ENCODE peak calls at places on chromosomes 4 and X, in six cellular contexts. U, A, W, I, R and P are unnamed samples.

GRCh38 chr4:22338806-22339205 is 177.1 kb downstream of the ADGRA3 start:
- DNase-seq in U (no peak), A (no peak), W (no peak), I (no peak), R (no peak), P (no peak)

GRCh38 chrX:120664081-120664480 is 34.2 kb upstream of the C1GALT1C1 start:
- DNase-seq in U (no peak), A (no peak), W (peak), I (peak), R (no peak), P (no peak)

GRCh38 chr4:109967798-109968520 is 55.3 kb downstream of the EGF start:
- DNase-seq in U (peak), A (no peak), W (peak), I (no peak), R (peak), P (no peak)

GRCh38 chr4:168859888-168860694 is 150.0 kb downstream of the CBR4 start:
- DNase-seq in U (peak), A (no peak), W (no peak), I (no peak), R (no peak), P (no peak)

GRCh38 chr4:160180206-160180605 is 1077.3 kb downstream of the RAPGEF2 start:
- DNase-seq in U (peak), A (no peak), W (peak), I (peak), R (no peak), P (no peak)

GRCh38 chr4:108433832-108434231 is 186.5 kb upstream of the RPL34 start:
- DNase-seq in U (peak), A (peak), W (peak), I (no peak), R (no peak), P (no peak)

GRCh38 chr4:7260569-7260968 is 68.2 kb downstream of the SORCS2 start:
- DNase-seq in U (no peak), A (no peak), W (no peak), I (no peak), R (no peak), P (no peak)

GRCh38 chr4:55438314-55438713 is 42.6 kb downstream of the TMEM165 start:
- DNase-seq in U (no peak), A (no peak), W (no peak), I (no peak), R (no peak), P (no peak)

GRCh38 chrX:47497274-47497673 is 14.3 kb upstream of the ZNF41 start:
- DNase-seq in U (no peak), A (no peak), W (peak), I (no peak), R (no peak), P (no peak)

GRCh38 chr4:3531306-3531886 is 826 bp downstream of the LRPAP1 start:
- DNase-seq in U (no peak), A (no peak), W (no peak), I (no peak), R (no peak), P (no peak)

GRCh38 chr4:789571-790465 is 36.1 kb downstream of the CPLX1 start:
- DNase-seq in U (no peak), A (no peak), W (no peak), I (no peak), R (no peak), P (no peak)

GRCh38 chr4:156388826-156389225 is 435.2 kb upstream of the CTSO start:
- DNase-seq in U (peak), A (no peak), W (peak), I (no peak), R (no peak), P (no peak)

DNA sequence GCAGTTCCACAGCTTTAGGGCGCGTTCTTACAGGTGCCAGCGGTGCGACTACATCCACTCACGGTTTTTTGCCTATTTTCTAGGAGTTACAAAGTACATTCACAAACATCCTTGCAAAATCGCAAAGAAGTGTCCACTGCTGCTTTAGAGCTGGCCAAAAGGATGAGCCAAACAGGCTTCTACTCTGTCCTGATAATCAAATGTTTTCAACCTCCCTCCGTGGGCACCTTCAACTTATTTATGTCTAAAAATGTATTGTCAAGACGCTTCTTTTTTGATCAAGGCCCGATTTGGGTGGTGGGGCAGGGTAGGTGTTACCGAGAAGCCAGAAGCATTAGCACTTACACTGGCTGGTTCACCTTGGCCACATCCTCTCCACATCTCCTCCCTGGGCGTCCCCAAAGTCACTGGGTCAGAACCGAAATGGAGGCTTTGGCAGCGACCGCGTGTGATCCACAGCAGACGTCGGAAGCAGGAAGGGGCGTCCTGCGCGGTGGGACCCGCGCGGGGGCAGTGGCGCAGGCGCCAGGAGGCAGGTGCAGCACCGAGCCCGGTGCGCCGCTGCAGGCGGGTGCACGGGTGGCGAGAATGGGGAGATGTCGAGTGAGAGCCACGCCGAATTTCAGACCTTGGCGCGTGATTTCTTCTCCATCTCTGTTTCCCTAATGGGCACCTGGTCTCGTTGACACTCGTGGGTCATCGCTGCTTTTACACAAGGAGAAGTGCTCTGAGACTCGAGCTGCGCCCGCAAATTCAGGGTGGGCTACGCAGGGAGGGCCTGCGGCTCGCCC is 16.9 kb downstream of the NKX3-2 start:
- DNase-seq in U (no peak), A (no peak), W (no peak), I (no peak), R (no peak), P (no peak)
- TF ChIP-seq EZH2 in U (peak), A (no peak), W (no peak), I (no peak), R (peak), P (no peak)

DNA sequence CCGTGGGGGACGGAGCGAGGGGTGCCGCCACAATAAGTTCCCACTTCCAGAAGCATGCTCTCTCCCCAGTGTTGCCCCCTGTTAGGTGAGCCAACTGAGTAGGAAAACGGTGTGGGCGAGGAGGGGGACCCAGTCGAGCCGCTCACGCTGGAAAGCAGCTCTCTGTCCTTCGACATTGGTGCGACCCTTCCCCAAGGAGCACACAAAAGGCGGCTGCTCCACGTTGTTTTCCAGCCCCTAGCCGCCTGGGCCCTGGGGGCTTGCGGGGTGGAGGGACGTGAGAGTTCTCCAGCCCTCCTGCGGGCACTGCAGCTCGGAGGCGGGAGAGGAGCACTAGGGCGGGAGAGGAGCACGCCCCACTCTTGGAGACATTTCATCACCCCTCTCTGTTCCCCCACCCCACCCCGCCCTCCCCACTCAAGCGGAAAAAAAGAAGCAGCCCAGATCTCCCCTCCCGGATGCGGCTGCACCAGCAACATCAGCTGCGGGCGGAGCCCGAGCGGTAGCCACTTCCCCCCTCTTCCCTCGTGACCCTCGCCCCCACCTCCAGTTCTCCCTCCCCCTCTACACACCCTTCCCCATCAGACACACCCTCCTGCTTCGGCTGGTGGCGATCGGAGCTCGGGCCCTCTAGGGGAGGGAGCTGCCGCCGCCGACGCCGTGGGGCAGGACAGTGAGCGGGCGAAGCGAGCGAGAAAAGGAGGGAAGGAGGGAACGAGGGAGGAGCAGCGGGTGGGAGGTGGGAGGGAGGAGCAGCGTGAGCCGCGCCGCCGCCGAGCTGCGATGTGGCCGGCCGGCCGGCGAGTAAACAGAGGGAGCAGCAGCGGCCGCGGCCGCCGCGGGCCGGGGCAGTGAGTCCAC is at the start of gene DOCK11:
- DNase-seq in U (peak), A (peak), W (peak), I (no peak), R (no peak), P (no peak)
- H3K4me3 ChIP-seq in U (peak), A (peak), W (peak), I (peak), R (peak), P (peak)

GRCh38 chr4:6201580-6202091 is 1.3 kb upstream of the JAKMIP1 start:
- DNase-seq in U (no peak), A (no peak), W (no peak), I (no peak), R (no peak), P (no peak)

GRCh38 chr4:6199344-6199921 is 916 bp downstream of the JAKMIP1 start:
- DNase-seq in U (peak), A (no peak), W (no peak), I (no peak), R (no peak), P (no peak)

GRCh38 chr4:6200922-6201362 is 593 bp upstream of the JAKMIP1 start:
- DNase-seq in U (no peak), A (no peak), W (peak), I (no peak), R (no peak), P (no peak)

GRCh38 chr4:6198768-6199343 is 1.5 kb downstream of the JAKMIP1 start:
- DNase-seq in U (no peak), A (no peak), W (no peak), I (no peak), R (no peak), P (no peak)

GRCh38 chr4:6200011-6200921 is at the start of gene JAKMIP1:
- DNase-seq in U (peak), A (no peak), W (peak), I (no peak), R (no peak), P (no peak)
- TF ChIP-seq EZH2 in U (no peak), A (no peak), W (no peak), I (no peak), R (peak), P (no peak)

GRCh38 chr4:9987749-9988346 is 33.4 kb downstream of the SLC2A9 start:
- DNase-seq in U (no peak), A (no peak), W (no peak), I (no peak), R (no peak), P (no peak)
- H3K4me3 ChIP-seq in U (no peak), A (no peak), W (no peak), I (no peak), R (no peak), P (no peak)

DNA sequence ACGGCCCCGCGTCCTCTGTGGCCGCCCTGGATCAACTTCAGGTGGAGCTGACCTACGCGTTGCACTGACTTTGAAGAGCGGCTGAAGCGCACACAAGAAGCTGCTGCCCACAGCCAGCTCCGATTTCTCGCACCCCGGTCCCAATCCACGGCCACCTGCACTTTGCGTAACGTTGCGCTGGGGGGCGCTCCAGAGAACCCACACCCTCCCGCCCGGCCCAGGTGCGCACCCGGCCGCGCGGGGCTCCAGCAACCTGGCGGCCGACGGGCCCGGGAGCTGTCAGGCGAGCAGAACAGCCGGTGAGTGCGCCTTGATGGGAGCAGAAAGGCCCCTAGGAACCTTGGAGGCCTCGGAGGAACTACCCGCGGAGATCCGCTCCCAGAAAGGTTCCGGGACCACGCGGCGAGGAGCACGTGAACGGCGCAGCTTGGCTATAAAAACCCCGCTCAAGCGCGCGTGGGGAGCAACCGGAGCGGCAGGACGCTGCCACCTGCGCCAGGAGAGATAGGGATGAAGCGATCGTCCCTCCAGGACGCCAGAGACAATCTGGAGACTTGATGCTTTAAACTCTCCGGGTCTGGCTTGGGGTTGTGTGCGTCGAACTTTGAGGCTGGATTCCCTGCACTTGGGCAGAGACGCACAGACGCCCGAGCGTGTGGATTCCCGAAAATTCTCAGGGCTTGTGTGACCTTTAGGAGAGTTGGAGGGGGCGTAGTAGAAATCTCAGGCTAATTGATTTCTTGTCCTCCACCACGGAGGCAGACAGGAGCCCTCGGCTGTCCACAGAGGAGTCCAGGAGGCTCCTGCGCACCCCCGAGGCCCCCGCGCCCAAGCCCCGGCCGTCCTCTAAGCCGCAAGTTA is 591 bp upstream of the NWD2 start:
- DNase-seq in U (no peak), A (no peak), W (no peak), I (no peak), R (no peak), P (no peak)
- TF ChIP-seq EZH2 in U (no peak), A (no peak), W (no peak), I (no peak), R (peak), P (no peak)

GRCh38 chr4:11471613-11472012 is 42.9 kb upstream of the HS3ST1 start:
- DNase-seq in U (no peak), A (peak), W (no peak), I (no peak), R (no peak), P (no peak)
- H3K4me3 ChIP-seq in U (no peak), A (peak), W (no peak), I (no peak), R (peak), P (no peak)